ENCODE peak calls at places on chromosome 12, in eight cellular contexts. L is left lung, Q is ovary, E is suprapubic skin, M is GM23248, C is body of pancreas, I is small intestine, Y is uterus. R is an unnamed sample. For H3K4me1, the result is how much of the 10 kb centered on the place peaks cover.

GRCh38 chr12:55795950-55796349 is 21.6 kb downstream of the SARNP start:
- DNase-seq in L (no peak), Q (no peak), E (no peak), M (no peak), C (no peak), I (no peak), Y (no peak), R (no peak)

GRCh38 chr12:124916370-124917134 is 2.1 kb upstream of the UBC start:
- DNase-seq in L (no peak), Q (no peak), E (peak), M (peak), C (peak), I (peak), Y (peak), R (peak)

GRCh38 chr12:4562034-4562657 is at the start of gene DYRK4:
- DNase-seq in L (peak), Q (peak), E (peak), M (peak), C (peak), I (peak), Y (peak), R (no peak)

GRCh38 chr12:40156031-40156764 is 50.3 kb upstream of the SLC2A13 start:
- DNase-seq in L (no peak), Q (no peak), E (no peak), M (no peak), C (no peak), I (no peak), Y (no peak), R (no peak)

GRCh38 chr12:109967383-109968031 is 28.7 kb downstream of the GIT2 start:
- DNase-seq in L (no peak), Q (no peak), E (no peak), M (no peak), C (no peak), I (peak), Y (no peak), R (no peak)

GRCh38 chr12:16093825-16094224 is 182.7 kb downstream of the DERA start:
- DNase-seq in L (no peak), Q (no peak), E (no peak), M (no peak), C (no peak), I (no peak), Y (no peak), R (no peak)

GRCh38 chr12:123141615-123142517 is 9.0 kb downstream of the PITPNM2 start:
- DNase-seq in L (no peak), Q (peak), E (peak), M (peak), C (peak), I (peak), Y (peak), R (no peak)

GRCh38 chr12:45794422-45794821 is 64.9 kb downstream of the ARID2 start:
- DNase-seq in L (no peak), Q (no peak), E (no peak), M (no peak), C (no peak), I (no peak), Y (no peak), R (no peak)

GRCh38 chr12:89417246-89417977 is 65.1 kb upstream of the DUSP6 start:
- DNase-seq in L (no peak), Q (no peak), E (no peak), M (peak), C (no peak), I (no peak), Y (no peak), R (no peak)

GRCh38 chr12:59357811-59358210 is 238.0 kb upstream of the SLC16A7 start:
- DNase-seq in L (no peak), Q (no peak), E (no peak), M (no peak), C (no peak), I (no peak), Y (no peak), R (no peak)

GRCh38 chr12:10097521-10097920 is 1.3 kb downstream of the CLEC1A start:
- DNase-seq in L (no peak), Q (no peak), E (no peak), M (peak), C (no peak), I (no peak), Y (no peak), R (no peak)

GRCh38 chr12:19288603-19289244 is 150.6 kb upstream of the AEBP2 start:
- DNase-seq in L (no peak), Q (no peak), E (no peak), M (peak), C (no peak), I (peak), Y (no peak), R (no peak)

GRCh38 chr12:110135806-110136205 is 11.6 kb downstream of the IFT81 start:
- DNase-seq in L (no peak), Q (no peak), E (no peak), M (peak), C (no peak), I (no peak), Y (no peak), R (no peak)

GRCh38 chr12:68521848-68522502 is 88.7 kb upstream of the RAP1B start:
- DNase-seq in L (no peak), Q (no peak), E (no peak), M (peak), C (no peak), I (no peak), Y (no peak), R (no peak)

DNA sequence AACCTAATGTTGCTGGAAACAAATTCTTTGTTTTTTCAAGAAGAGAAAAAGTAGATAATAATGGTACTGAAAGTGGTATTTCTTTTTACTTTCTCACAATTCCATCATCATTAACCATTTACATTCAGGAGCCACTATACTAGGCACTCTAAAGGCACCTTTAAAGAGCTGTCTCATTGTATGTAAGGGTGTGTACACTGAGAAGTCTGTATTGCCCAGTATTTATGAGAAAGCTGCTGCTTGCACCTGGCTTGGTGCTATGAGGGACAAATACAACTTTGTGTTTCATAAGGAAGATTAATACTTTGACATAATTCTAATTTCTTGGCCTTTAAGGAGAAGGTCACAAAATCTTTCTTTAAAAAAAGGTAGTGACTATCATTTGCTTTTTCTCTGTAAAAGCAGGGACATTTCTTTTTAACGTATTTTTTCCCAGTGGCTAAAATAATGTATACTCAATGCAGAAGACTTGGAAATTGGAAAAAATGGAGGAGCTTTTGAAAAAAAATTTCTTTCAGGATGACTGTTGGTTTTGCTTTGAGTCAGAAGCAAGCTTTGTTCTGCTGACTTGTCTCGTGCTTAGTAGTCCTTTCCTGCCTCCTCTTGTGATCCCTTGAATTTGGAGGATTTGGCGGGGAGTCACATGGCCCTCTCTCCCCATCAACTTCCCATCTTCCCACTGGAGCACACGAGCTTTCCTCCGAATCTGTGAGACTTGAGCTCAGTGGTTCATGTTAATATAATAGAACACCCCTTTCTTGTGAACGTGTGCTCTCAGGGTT is 50.1 kb downstream of the RASSF3 start:
- DNase-seq in L (no peak), Q (no peak), E (no peak), M (no peak), C (no peak), I (no peak), Y (no peak), R (no peak)
- H3K4me1 ChIP-seq in L (under half), Q (under half), E (under half), M (under half), C (half or more), I (under half), Y (under half), R (under half)

GRCh38 chr12:1705774-1706173 is 14.9 kb downstream of the ADIPOR2 start:
- DNase-seq in L (no peak), Q (no peak), E (no peak), M (no peak), C (no peak), I (no peak), Y (no peak), R (no peak)
- H3K4me1 ChIP-seq in L (under half), Q (under half), E (under half), M (under half), C (under half), I (under half), Y (under half), R (under half)

GRCh38 chr12:6535697-6535946 is 1.3 kb downstream of the GAPDH start:
- DNase-seq in L (no peak), Q (no peak), E (no peak), M (no peak), C (no peak), I (no peak), Y (no peak), R (no peak)
- H3K4me1 ChIP-seq in L (under half), Q (under half), E (half or more), M (under half), C (under half), I (under half), Y (under half), R (half or more)

GRCh38 chr12:28866296-28866695 is 282.8 kb upstream of the FAR2 start:
- DNase-seq in L (no peak), Q (no peak), E (no peak), M (no peak), C (no peak), I (no peak), Y (no peak), R (no peak)

GRCh38 chr12:28866715-28867503 is 282.2 kb upstream of the FAR2 start:
- DNase-seq in L (no peak), Q (no peak), E (no peak), M (peak), C (no peak), I (no peak), Y (no peak), R (no peak)

GRCh38 chr12:28868414-28868813 is 280.7 kb upstream of the FAR2 start:
- DNase-seq in L (no peak), Q (no peak), E (no peak), M (no peak), C (no peak), I (no peak), Y (no peak), R (no peak)

GRCh38 chr12:28869197-28869596 is 279.9 kb upstream of the FAR2 start:
- DNase-seq in L (no peak), Q (no peak), E (no peak), M (peak), C (no peak), I (no peak), Y (no peak), R (no peak)

DNA sequence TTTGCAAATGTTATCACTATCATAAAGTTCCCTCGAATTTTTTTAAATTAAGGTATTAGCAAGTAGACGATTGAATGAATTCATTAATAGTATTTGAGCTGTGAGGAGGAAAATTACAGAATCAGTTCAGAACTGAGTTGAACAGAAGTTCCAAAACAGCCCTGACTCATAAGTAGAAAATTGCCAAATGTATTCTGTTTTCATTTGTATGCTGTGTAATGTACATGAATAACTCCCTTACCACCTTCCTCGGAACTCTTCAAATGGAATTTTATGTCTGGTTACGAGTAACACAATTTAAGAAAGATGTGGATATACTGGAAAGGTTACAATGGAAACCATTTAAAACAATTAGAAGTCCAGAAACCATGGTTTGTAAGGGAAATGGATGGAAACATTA is 283.3 kb upstream of the FAR2 start:
- DNase-seq in L (no peak), Q (no peak), E (no peak), M (peak), C (no peak), I (no peak), Y (no peak), R (no peak)
- H3K4me1 ChIP-seq in L (under half), Q (under half), E (under half), M (under half), C (under half), I (under half), Y (under half), R (under half)

DNA sequence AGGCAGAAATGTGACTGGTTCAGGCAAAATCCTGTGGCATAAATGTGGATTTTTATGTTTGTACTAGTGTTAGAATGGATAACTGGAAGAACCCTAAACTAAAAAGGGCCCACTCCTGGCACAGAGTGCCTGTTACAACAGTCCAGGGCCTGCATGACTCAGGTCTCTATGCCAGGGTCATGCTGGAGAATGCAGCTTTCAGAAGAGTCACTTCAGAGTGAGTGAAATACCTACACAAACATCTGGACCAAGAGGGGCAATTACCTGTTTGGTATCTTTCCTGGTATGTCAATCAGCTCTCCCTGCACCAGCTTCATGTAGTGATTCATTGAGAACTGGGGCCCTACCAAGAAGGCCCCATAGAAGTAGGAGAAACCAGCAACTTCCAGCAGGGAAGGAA is 10.0 kb downstream of the EMG1 start:
- DNase-seq in L (no peak), Q (no peak), E (no peak), M (peak), C (no peak), I (peak), Y (no peak), R (no peak)
- H3K4me1 ChIP-seq in L (under half), Q (under half), E (under half), M (under half), C (under half), I (under half), Y (under half), R (under half)

DNA sequence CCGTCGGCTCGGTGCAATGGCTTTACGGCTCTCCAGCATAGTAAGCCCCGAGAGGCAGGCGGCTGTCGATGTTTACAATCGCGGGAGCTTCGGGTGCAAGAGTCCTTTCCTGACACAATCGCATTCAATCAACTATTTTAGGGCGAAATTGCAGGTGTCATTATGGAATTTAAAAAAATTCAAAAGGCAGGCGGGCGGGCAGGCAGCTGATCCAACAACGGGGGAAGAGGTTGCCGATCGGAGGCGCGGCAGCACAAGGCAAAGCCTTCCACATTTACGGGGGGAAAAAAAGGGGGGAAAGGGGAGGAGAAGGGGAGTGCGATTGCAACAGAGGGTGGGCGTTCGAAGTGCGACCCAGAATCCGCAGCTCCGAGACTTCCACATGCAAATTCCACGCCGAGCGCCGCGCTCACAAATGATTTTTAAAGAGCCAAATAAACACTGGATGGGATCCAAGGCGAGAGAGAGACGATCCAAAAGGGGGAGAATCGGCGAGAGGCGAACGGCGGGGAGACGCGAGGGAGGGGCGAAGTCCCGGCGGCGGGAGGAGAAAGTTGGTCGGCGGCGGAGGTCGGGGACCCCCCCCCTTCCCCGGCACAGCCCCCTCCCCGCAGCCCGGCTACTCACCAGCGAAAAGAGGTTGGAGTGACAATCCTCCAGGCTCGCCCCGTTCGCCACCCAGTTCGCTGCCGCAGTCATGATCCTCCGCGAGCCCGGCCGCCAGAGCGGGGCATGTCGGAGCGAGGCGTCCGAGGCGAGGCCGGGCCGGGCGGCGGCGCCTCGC is 868 bp downstream of the MED13L start:
- DNase-seq in L (peak), Q (peak), E (peak), M (peak), C (peak), I (peak), Y (peak), R (no peak)
- H3K4me1 ChIP-seq in L (under half), Q (under half), E (under half), M (under half), C (under half), I (under half), Y (under half), R (under half)

GRCh38 chr12:2286051-2286450 is 233.3 kb downstream of the CACNA1C start:
- DNase-seq in L (no peak), Q (no peak), E (no peak), M (no peak), C (no peak), I (no peak), Y (no peak), R (no peak)
- H3K4me1 ChIP-seq in L (under half), Q (under half), E (under half), M (half or more), C (under half), I (under half), Y (under half), R (half or more)

GRCh38 chr12:92432724-92433281 is 270.0 kb upstream of the PLEKHG7 start:
- DNase-seq in L (no peak), Q (no peak), E (no peak), M (no peak), C (no peak), I (no peak), Y (no peak), R (no peak)
- H3K4me1 ChIP-seq in L (under half), Q (under half), E (under half), M (under half), C (under half), I (under half), Y (under half), R (under half)

GRCh38 chr12:25972783-25973182 is 14.3 kb downstream of the RASSF8 start:
- DNase-seq in L (no peak), Q (no peak), E (no peak), M (peak), C (no peak), I (no peak), Y (no peak), R (no peak)

GRCh38 chr12:25977047-25977446 is 18.6 kb downstream of the RASSF8 start:
- DNase-seq in L (no peak), Q (no peak), E (no peak), M (peak), C (no peak), I (no peak), Y (peak), R (no peak)

GRCh38 chr12:25976289-25976688 is 17.8 kb downstream of the RASSF8 start:
- DNase-seq in L (no peak), Q (no peak), E (no peak), M (peak), C (no peak), I (no peak), Y (no peak), R (no peak)

GRCh38 chr12:25975179-25975578 is 16.7 kb downstream of the RASSF8 start:
- DNase-seq in L (no peak), Q (no peak), E (no peak), M (no peak), C (no peak), I (no peak), Y (no peak), R (no peak)

DNA sequence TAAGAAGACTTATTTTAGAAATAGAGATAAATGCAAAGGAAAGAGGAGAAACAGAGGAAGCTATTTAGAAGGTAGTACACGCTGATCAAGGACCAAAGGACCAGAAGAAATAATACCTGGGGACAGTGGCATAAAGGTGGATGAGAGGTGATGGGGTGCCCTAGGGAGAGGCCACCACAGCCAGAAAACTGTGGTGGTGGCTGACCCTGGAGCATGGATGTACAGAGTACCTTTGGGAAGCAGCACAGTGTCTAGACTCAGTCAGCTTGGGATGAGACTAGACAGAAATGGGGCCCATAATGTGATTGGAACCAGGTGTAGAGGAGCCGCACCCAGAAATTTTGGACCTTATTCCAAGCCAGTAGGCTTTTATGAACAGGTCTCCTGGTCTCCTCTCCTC is 17.2 kb downstream of the RASSF8 start:
- DNase-seq in L (no peak), Q (no peak), E (no peak), M (no peak), C (no peak), I (no peak), Y (no peak), R (no peak)
- H3K4me1 ChIP-seq in L (under half), Q (under half), E (under half), M (half or more), C (under half), I (under half), Y (under half), R (under half)